ENCODE peak calls at places on chromosome 15, in five cellular contexts. W, Q, X, J and M are unnamed samples. For H3K4me1, the result is how much of the 10 kb centered on the place peaks cover.

GRCh38 chr15:38254065-38254883 is 1.6 kb downstream of the SPRED1 start:
- DNase-seq in X (peak), Q (peak), J (no peak), W (peak), M (peak)

GRCh38 chr15:85620321-85621044 is 174.2 kb downstream of the KLHL25 start:
- DNase-seq in Q (peak), J (no peak), X (peak), W (no peak), M (no peak)

GRCh38 chr15:69679623-69680228 is 227.1 kb downstream of the RPLP1 start:
- DNase-seq in Q (no peak), W (no peak), X (no peak), J (no peak), M (no peak)

GRCh38 chr15:84894743-84895425 is 10.4 kb downstream of the SLC28A1 start:
- DNase-seq in W (no peak), X (no peak), Q (no peak), J (no peak), M (no peak)

GRCh38 chr15:81480645-81481053 is 106.6 kb upstream of the TMC3 start:
- DNase-seq in Q (peak), J (no peak), X (peak), W (peak), M (peak)

GRCh38 chr15:80854104-80854503 is 74.9 kb downstream of the CEMIP start:
- DNase-seq in X (peak), W (no peak), J (no peak), Q (no peak), M (no peak)

GRCh38 chr15:48221885-48222284 is 15.8 kb downstream of the SLC12A1 start:
- DNase-seq in Q (no peak), W (no peak), J (no peak), X (no peak), M (no peak)

GRCh38 chr15:92069308-92070244 is 216.1 kb downstream of the SLCO3A1 start:
- DNase-seq in X (peak), J (no peak), W (peak), Q (peak), M (peak)

GRCh38 chr15:31295660-31296059 is 31.0 kb upstream of the KLF13 start:
- DNase-seq in Q (no peak), X (no peak), W (no peak), J (no peak), M (no peak)

GRCh38 chr15:60390231-60390630 is 7.6 kb downstream of the ANXA2 start:
- DNase-seq in Q (no peak), J (no peak), X (no peak), W (no peak), M (no peak)

GRCh38 chr15:98419173-98419814 is 229.0 kb upstream of the IGF1R start:
- DNase-seq in X (no peak), W (no peak), Q (no peak), J (no peak), M (no peak)

GRCh38 chr15:37079726-37080125 is 20.6 kb downstream of the MEIS2 start:
- DNase-seq in W (no peak), J (no peak), X (no peak), Q (no peak), M (no peak)

GRCh38 chr15:65833501-65834220 is 35.6 kb upstream of the RAB11A start:
- DNase-seq in W (no peak), Q (no peak), X (no peak), J (no peak), M (no peak)

GRCh38 chr15:66906660-66907059 is 158.7 kb upstream of the SMAD3 start:
- DNase-seq in X (no peak), W (no peak), J (no peak), Q (no peak), M (no peak)

GRCh38 chr15:64249842-64250575 is 87.2 kb upstream of the PPIB start:
- DNase-seq in J (no peak), Q (no peak), X (no peak), W (no peak), M (no peak)

GRCh38 chr15:77538793-77539487 is 93.8 kb downstream of the LINGO1 start:
- DNase-seq in W (no peak), X (no peak), Q (no peak), J (peak), M (no peak)

GRCh38 chr15:71743861-71744382 is 66.4 kb upstream of the NR2E3 start:
- DNase-seq in J (no peak), X (peak), W (peak), Q (peak), M (no peak)

GRCh38 chr15:90190606-90191343 is 10.4 kb upstream of the SEMA4B start:
- DNase-seq in J (no peak), X (no peak), W (no peak), Q (no peak), M (peak)

GRCh38 chr15:60720493-60721231 is 241.7 kb upstream of the ICE2 start:
- DNase-seq in X (no peak), Q (no peak), J (no peak), W (no peak), M (no peak)

GRCh38 chr15:81133782-81134461 is at the start of gene CFAP161:
- DNase-seq in X (peak), W (peak), Q (peak), J (peak), M (peak)

DNA sequence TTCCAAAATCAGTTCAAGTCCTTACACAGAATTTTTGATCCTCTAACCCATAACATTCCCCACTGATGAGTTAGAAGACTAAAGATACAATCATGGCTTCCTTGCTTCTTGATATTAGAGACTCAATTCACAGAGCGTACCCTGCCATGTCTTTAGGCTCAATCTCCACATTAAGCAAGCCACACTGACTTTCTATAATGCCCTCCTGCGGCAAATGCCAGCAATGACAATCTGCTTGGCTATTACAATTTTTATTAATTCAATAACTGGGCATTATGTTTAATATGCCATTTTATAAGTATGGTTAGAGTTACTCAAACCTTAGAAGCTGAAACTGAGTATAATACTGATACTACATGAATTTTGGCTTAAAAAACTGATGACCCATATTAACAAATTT is 479.7 kb upstream of the NR2F2 start:
- DNase-seq in X (no peak), J (no peak), Q (no peak), W (peak), M (no peak)
- TF ChIP-seq CTCF in X (no peak), J (no peak), Q (no peak), W (peak), M (no peak)

DNA sequence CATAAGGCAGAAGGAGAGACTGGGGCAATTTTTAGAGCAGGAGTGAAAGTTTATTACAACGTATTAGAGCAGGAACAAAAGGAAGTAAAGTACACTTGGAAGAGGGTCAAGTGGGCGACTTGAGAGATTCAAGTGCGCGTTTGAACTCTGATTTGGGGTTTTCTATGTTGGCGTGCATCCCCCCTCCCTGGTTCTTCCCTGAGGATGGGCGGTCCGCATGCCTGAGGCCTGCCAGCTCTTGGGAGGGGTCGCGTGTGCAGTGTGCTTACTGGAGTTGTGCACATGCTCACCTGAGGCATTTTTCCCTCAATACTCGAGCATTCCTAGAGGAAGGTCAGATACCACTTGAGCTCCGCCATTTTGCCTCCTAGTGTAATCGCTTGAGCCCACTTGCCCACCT is 10.4 kb upstream of the CHAC1 start:
- DNase-seq in J (no peak), X (no peak), W (no peak), Q (no peak), M (peak)
- H3K4me1 ChIP-seq in J (under half), X (under half), W (under half), Q (under half), M (under half)

DNA sequence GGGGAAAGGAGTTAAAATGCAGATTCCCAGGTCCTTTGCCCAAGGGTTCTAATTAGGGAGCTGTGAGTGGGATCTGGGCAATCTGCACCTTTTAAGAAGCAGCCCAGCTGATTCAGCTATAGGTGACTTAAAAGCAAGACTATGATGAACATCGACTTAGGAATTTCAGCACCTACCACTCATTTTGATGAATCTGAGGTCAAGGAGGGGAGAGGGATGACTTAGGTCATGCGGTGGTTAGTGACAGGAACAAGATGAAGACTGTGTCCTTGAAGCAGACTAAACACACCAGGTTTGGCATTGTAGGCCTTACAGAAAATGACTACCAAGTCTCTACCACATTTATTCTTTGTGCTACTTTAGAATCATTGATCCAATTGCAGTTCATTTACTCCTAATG is 196.3 kb downstream of the DTWD1 start:
- DNase-seq in W (no peak), X (no peak), Q (no peak), J (no peak), M (no peak)
- TF ChIP-seq CTCF in W (no peak), X (no peak), Q (no peak), J (no peak), M (no peak)

GRCh38 chr15:94235041-94235440 is 3.7 kb downstream of the MCTP2 start:
- DNase-seq in X (no peak), J (no peak), Q (no peak), W (no peak), M (no peak)
- H3K4me1 ChIP-seq in X (under half), J (under half), Q (under half), W (under half), M (under half)

DNA sequence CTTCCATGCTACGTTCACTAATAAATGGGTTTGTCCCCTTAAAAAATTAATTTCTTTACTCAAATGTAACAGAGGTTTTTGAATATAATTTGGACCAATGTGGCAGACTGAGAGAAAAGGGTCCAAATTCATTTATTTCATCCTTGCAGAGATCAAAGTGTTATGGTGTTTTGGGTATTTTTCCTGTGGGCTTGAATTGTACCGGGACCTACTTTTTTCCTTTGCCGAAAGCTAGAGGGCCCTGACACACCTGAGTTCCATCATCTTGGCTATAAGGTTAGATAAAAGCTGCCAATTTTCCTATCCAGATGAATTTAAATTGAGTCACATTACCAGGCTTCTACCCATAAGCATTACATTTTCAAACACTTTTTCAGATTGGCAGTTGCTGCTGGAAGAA is 893 bp downstream of the CCNB2 start:
- DNase-seq in X (no peak), J (no peak), Q (no peak), W (peak), M (peak)
- TF ChIP-seq CTCF in X (no peak), J (no peak), Q (no peak), W (peak), M (no peak)